ENCODE peak calls at places on chromosomes 5 and 9, in ten cellular contexts. W, K, Y, S, H, V, T, Z, Q and A are unnamed samples.

GRCh38 chr5:159904874-159905273 is 11.4 kb upstream of the ADRA1B start:
- DNase-seq in K (no peak), Q (no peak), W (no peak), S (no peak), Z (no peak), H (no peak), Y (no peak), T (peak; percentile 19), V (no peak), A (no peak)

GRCh38 chr5:111834926-111835599 is 78.1 kb upstream of the NREP start:
- DNase-seq in W (no peak), Z (no peak), V (no peak), H (no peak), Q (no peak), K (no peak), S (no peak), T (no peak), Y (no peak), A (no peak)

GRCh38 chr5:2747372-2748179 is 3.9 kb downstream of the IRX2 start:
- DNase-seq in Z (no peak), T (no peak), S (no peak), V (no peak), Y (no peak), Q (no peak), H (no peak), W (no peak), K (no peak), A (no peak)

GRCh38 chr9:133950206-133950915 is 41.8 kb downstream of the VAV2 start:
- DNase-seq in V (peak; percentile 44), Q (no peak), W (no peak), T (no peak), H (no peak), Y (no peak), S (no peak), Z (no peak), K (no peak), A (no peak)

GRCh38 chr5:168683927-168684295 is 104.7 kb upstream of the PANK3 start:
- DNase-seq in H (no peak), Y (no peak), S (no peak), K (no peak), Q (no peak), W (no peak), V (no peak), T (no peak), Z (no peak), A (no peak)

GRCh38 chr5:36690041-36690941 is 83.9 kb downstream of the SLC1A3 start:
- DNase-seq in W (peak; percentile 72), Q (peak; percentile 54), Z (peak; percentile 62), V (peak; percentile 64), S (peak; percentile 73), Y (peak; percentile 60), K (peak; percentile 88), T (peak; percentile 70), H (peak; percentile 78), A (peak; percentile 79)

GRCh38 chr9:125674981-125675973 is 31.7 kb downstream of the MAPKAP1 start:
- DNase-seq in H (no peak), Q (peak; percentile 16), Z (no peak), V (no peak), Y (no peak), T (peak; percentile 88), S (no peak), K (peak; percentile 92), W (peak; percentile 95), A (no peak)

GRCh38 chr5:67679184-67679855 is 482.7 kb upstream of the CD180 start:
- DNase-seq in K (no peak), V (no peak), Q (no peak), H (peak; percentile 81), Z (no peak), T (no peak), Y (no peak), W (no peak), S (no peak), A (no peak)

GRCh38 chr5:33936004-33936380 is 194 bp upstream of the RXFP3 start:
- DNase-seq in S (peak; percentile 37), T (no peak), K (peak; percentile 14), Z (peak; percentile 16), W (no peak), H (no peak), Q (peak; percentile 82), Y (no peak), V (peak; percentile 48), A (peak; percentile 48)

GRCh38 chr5:10145922-10146321 is 103.8 kb downstream of the ATPSCKMT start:
- DNase-seq in T (peak; percentile 57), H (no peak), W (peak; percentile 55), Y (peak; percentile 16), Z (no peak), V (no peak), S (no peak), K (peak; percentile 20), Q (no peak), A (no peak)

GRCh38 chr5:64900618-64901017 is 131.9 kb downstream of the CWC27 start:
- DNase-seq in T (no peak), W (no peak), S (no peak), K (no peak), Q (no peak), H (no peak), V (no peak), Z (no peak), Y (no peak), A (no peak)

GRCh38 chr5:141041427-141041785 is 9.8 kb upstream of the PCDHB1 start:
- DNase-seq in S (no peak), W (no peak), Z (no peak), V (no peak), H (no peak), Y (no peak), K (no peak), Q (no peak), T (no peak), A (no peak)

GRCh38 chr5:132266031-132266835 is 8.7 kb downstream of the PDLIM4 start:
- DNase-seq in Z (no peak), V (no peak), Q (no peak), W (no peak), H (no peak), T (no peak), Y (no peak), S (no peak), K (no peak), A (no peak)

GRCh38 chr5:1187234-1187949 is 14.0 kb upstream of the SLC6A19 start:
- DNase-seq in Y (no peak), Q (no peak), H (no peak), S (no peak), K (no peak), Z (no peak), T (no peak), W (no peak), V (no peak), A (no peak)

GRCh38 chr5:125661584-125661983 is 761.6 kb upstream of the GRAMD2B start:
- DNase-seq in S (no peak), Z (no peak), V (no peak), K (no peak), W (no peak), Y (no peak), Q (no peak), H (no peak), T (no peak), A (no peak)

GRCh38 chr9:119349548-119349947 is 19.7 kb downstream of the BRINP1 start:
- DNase-seq in H (no peak), K (no peak), T (no peak), Z (no peak), W (no peak), Y (no peak), V (no peak), Q (no peak), S (no peak), A (no peak)

GRCh38 chr5:121105921-121106320 is 641.8 kb downstream of the PRR16 start:
- DNase-seq in Q (no peak), V (no peak), Z (no peak), T (no peak), K (no peak), H (no peak), Y (no peak), S (no peak), W (no peak), A (no peak)

GRCh38 chr5:171420429-171421231 is 1.2 kb downstream of the FGF18 start:
- DNase-seq in W (peak; percentile 31), Q (no peak), H (peak; percentile 52), V (peak; percentile 91), K (no peak), Y (no peak), T (peak; percentile 47), Z (peak; percentile 9), S (no peak), A (peak; percentile 86)

GRCh38 chr5:135739383-135739961 is 95.0 kb upstream of the SLC25A48 start:
- DNase-seq in V (no peak), Z (no peak), H (no peak), Y (no peak), K (no peak), Q (no peak), T (no peak), S (no peak), W (no peak), A (no peak)

GRCh38 chr9:89605181-89606048 is 603 bp downstream of the GADD45G start:
- DNase-seq in Q (no peak), V (peak; percentile 59), H (peak; percentile 58), Y (no peak), Z (peak; percentile 53), W (peak; percentile 55), K (peak; percentile 59), T (peak; percentile 46), S (peak; percentile 50), A (peak; percentile 67)

GRCh38 chr9:99389087-99390033 is 167.3 kb downstream of the SEC61B start:
- DNase-seq in H (no peak), Z (no peak), K (peak; percentile 94), Y (no peak), W (peak; percentile 57), S (no peak), Q (no peak), V (no peak), T (no peak), A (no peak)

GRCh38 chr9:98929096-98929495 is 14.6 kb upstream of the COL15A1 start:
- DNase-seq in Y (no peak), T (no peak), W (no peak), Z (no peak), K (no peak), S (no peak), H (no peak), V (no peak), Q (no peak), A (no peak)

GRCh38 chr5:57320552-57320951 is 146.7 kb downstream of the GPBP1 start:
- DNase-seq in S (no peak), K (no peak), H (no peak), Z (no peak), V (no peak), T (no peak), Y (no peak), Q (no peak), W (no peak), A (no peak)

GRCh38 chr5:1983919-1984695 is 101.4 kb upstream of the IRX4 start:
- DNase-seq in Q (no peak), Z (no peak), W (no peak), T (no peak), V (no peak), H (no peak), K (no peak), S (no peak), Y (no peak), A (no peak)

GRCh38 chr9:114836769-114837168 is 30.9 kb upstream of the TNFSF15 start:
- DNase-seq in S (no peak), Y (no peak), H (no peak), W (no peak), V (no peak), T (no peak), K (no peak), Z (no peak), Q (no peak), A (no peak)

GRCh38 chr5:141492168-141492885 is 3.4 kb downstream of the PCDHGC5 start:
- DNase-seq in V (no peak), H (peak; percentile 19), Y (no peak), K (no peak), Z (no peak), S (no peak), Q (no peak), W (no peak), T (no peak), A (no peak)

GRCh38 chr5:873328-873727 is 19.3 kb downstream of the BRD9 start:
- DNase-seq in Y (no peak), H (no peak), Z (no peak), W (no peak), Q (no peak), V (no peak), K (no peak), S (no peak), T (no peak), A (no peak)

GRCh38 chr9:98442114-98442513 is 186.7 kb upstream of the TBC1D2 start:
- DNase-seq in K (no peak), Y (no peak), Q (no peak), T (no peak), V (no peak), H (no peak), S (no peak), Z (no peak), W (no peak), A (no peak)